ENCODE peak calls at places on chromosomes 16 and 17, in six cellular contexts. G, I, R, F, C and W are unnamed samples.

GRCh38 chr16:87584271-87584670 is 18.0 kb upstream of the JPH3 start:
- DNase-seq in G (no peak), I (peak), R (no peak), F (peak), C (no peak), W (no peak)

GRCh38 chr16:57970319-57970718 is 609 bp downstream of the CNGB1 start:
- DNase-seq in G (no peak), I (no peak), R (no peak), F (no peak), C (no peak), W (no peak)

GRCh38 chr17:17042851-17043667 is 802 bp downstream of the MPRIP start:
- DNase-seq in G (no peak), I (peak), R (peak), F (peak), C (no peak), W (no peak)

GRCh38 chr16:85170066-85171003 is 58.1 kb upstream of the CIBAR2 start:
- DNase-seq in G (no peak), I (no peak), R (no peak), F (peak), C (peak), W (no peak)

GRCh38 chr17:66459811-66460270 is 157.4 kb downstream of the PRKCA start:
- DNase-seq in G (peak), I (peak), R (no peak), F (peak), C (peak), W (no peak)

GRCh38 chr17:50817142-50817751 is 18.1 kb upstream of the WFIKKN2 start:
- DNase-seq in G (peak), I (peak), R (peak), F (peak), C (peak), W (no peak)

GRCh38 chr17:82831818-82832200 is 8.0 kb downstream of the ZNF750 start:
- DNase-seq in G (no peak), I (no peak), R (no peak), F (no peak), C (no peak), W (no peak)

GRCh38 chr17:8739104-8739503 is 5.5 kb downstream of the CCDC42 start:
- DNase-seq in G (no peak), I (no peak), R (no peak), F (no peak), C (no peak), W (no peak)

GRCh38 chr16:79380990-79381389 is 219.5 kb downstream of the MAF start:
- DNase-seq in G (no peak), I (no peak), R (no peak), F (peak), C (no peak), W (no peak)

GRCh38 chr17:82213251-82214011 is 789 bp upstream of the CCDC57 start:
- DNase-seq in G (peak), I (peak), R (no peak), F (peak), C (peak), W (peak)

GRCh38 chr17:57528084-57528451 is 217.0 kb downstream of the CCDC182 start:
- DNase-seq in G (no peak), I (no peak), R (no peak), F (no peak), C (no peak), W (no peak)

GRCh38 chr16:3637371-3637923 is 17.0 kb upstream of the DNASE1 start:
- DNase-seq in G (peak), I (peak), R (peak), F (no peak), C (no peak), W (peak)

GRCh38 chr17:59725691-59726090 is 18.2 kb downstream of the VMP1 start:
- DNase-seq in G (no peak), I (peak), R (no peak), F (peak), C (no peak), W (no peak)

GRCh38 chr17:27989046-27989445 is 53.4 kb upstream of the NLK start:
- DNase-seq in G (no peak), I (peak), R (no peak), F (no peak), C (no peak), W (no peak)

GRCh38 chr17:81396722-81397313 is 1.6 kb downstream of the BAHCC1 start:
- DNase-seq in G (no peak), I (no peak), R (no peak), F (peak), C (peak), W (no peak)

GRCh38 chr16:25372716-25373115 is 115.1 kb upstream of the ZKSCAN2 start:
- DNase-seq in G (no peak), I (no peak), R (no peak), F (no peak), C (no peak), W (no peak)
- TF ChIP-seq CTCF in G (no peak), I (no peak), R (no peak), F (no peak), C (no peak), W (no peak)

GRCh38 chr17:77693776-77694175 is 264.7 kb upstream of the TNRC6C start:
- DNase-seq in G (no peak), I (no peak), R (no peak), F (no peak), C (no peak), W (peak)

GRCh38 chr17:77694391-77695363 is 263.8 kb upstream of the TNRC6C start:
- DNase-seq in G (no peak), I (no peak), R (no peak), F (no peak), C (no peak), W (peak)

GRCh38 chr17:77691216-77692085 is 267.1 kb upstream of the TNRC6C start:
- DNase-seq in G (no peak), I (no peak), R (no peak), F (no peak), C (no peak), W (peak)

GRCh38 chr17:77692571-77693161 is 265.8 kb upstream of the TNRC6C start:
- DNase-seq in G (no peak), I (no peak), R (no peak), F (no peak), C (no peak), W (peak)

DNA sequence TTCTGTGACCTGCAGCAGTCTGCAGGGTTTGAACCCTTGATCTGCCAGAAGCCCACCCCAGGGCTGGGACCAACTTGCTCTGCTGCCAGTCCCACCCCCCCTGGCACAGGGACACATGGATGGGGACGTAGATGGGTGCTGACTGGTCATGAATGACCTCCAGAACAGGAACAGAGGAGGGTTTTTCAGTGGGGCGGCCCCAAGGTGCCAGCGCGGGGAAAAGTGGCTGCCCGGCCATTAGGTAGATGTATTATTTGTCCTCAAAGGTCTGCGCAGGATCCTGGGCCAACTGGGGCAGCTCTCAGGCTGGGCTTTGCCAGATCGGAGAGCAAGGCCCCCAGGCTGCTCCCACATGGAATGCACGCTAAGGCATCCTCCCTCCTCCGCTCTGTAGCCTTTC is 265.2 kb upstream of the TNRC6C start:
- DNase-seq in G (no peak), I (no peak), R (no peak), F (no peak), C (no peak), W (peak)
- TF ChIP-seq CTCF in G (no peak), I (no peak), R (no peak), F (no peak), C (no peak), W (no peak)

DNA sequence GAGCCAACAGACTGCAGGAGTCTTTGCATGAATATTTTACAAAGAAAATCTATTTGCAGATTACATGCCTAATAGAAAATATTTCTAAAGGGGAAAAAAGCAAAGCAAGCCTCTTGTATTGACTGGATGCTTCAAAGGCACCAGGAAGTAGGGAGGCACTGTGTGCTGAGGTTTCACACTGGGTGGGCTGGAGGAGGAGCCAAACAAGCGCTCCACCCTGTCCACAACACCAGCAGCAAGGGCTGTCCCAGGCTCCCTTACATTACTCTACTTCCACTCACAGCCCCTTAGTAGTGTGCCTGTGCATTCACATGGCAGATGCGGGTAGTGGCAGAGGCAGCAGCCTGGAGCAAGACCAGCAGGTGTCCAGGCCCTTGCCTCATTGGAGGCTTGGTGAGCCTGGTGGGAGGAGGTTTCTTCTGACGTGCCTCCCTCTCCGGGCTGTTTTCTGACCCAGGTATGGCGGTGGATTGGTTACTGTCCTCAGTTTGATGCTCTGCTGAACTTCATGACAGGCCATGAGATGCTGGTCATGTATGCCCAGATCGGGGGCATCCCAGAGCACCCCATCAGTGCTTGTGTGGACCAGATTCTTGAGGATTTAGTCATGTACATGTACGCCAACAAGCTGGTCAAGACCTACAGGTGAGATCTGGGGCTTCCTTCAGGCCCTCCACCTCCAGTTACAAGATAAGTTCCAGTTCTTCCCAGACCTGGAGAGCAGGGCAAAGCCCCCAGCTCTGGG is 7.0 kb upstream of the CCNF start:
- DNase-seq in G (no peak), I (no peak), R (no peak), F (no peak), C (no peak), W (no peak)
- TF ChIP-seq CTCF in G (no peak), I (no peak), R (no peak), F (no peak), C (no peak), W (no peak)

GRCh38 chr17:77036841-77037381 is 103.9 kb upstream of the SEC14L1 start:
- DNase-seq in G (peak), I (peak), R (peak), F (no peak), C (no peak), W (no peak)
- TF ChIP-seq CTCF in G (no peak), I (no peak), R (no peak), F (no peak), C (no peak), W (no peak)

GRCh38 chr16:380837-381787 is 666 bp downstream of the PGAP6 start:
- DNase-seq in G (no peak), I (no peak), R (peak), F (no peak), C (peak), W (peak)
- TF ChIP-seq CTCF in G (no peak), I (no peak), R (no peak), F (no peak), C (no peak), W (no peak)

GRCh38 chr17:37221865-37222264 is 153.9 kb upstream of the C17orf78 start:
- DNase-seq in G (no peak), I (no peak), R (no peak), F (no peak), C (no peak), W (no peak)
- TF ChIP-seq CTCF in G (no peak), I (peak), R (no peak), F (peak), C (no peak), W (no peak)

GRCh38 chr17:48663134-48663924 is 37.2 kb upstream of the HOXB9 start:
- DNase-seq in G (no peak), I (no peak), R (no peak), F (no peak), C (no peak), W (no peak)
- TF ChIP-seq CTCF in G (no peak), I (no peak), R (no peak), F (no peak), C (no peak), W (no peak)

GRCh38 chr16:75272097-75272548 is 20.7 kb upstream of the BCAR1 start:
- DNase-seq in G (no peak), I (no peak), R (peak), F (no peak), C (no peak), W (no peak)
- TF ChIP-seq CTCF in G (no peak), I (no peak), R (no peak), F (no peak), C (no peak), W (no peak)